ENCODE peak calls at places on chromosomes 13 and 19, in seven cellular contexts. Q is fibroblast of the conjunctiva; K is activated CD4-positive, alpha-beta memory T cell treated with anti-CD3 and anti-CD28 coated beads, Interleukin-2, amount 10 ng/mL, durations not matched to agents 7 days and 5 days; F is AG08395; W is non-pigmented ciliary epithelial cell; Z is esophagus squamous epithelium; J is psoas muscle. T is an unnamed sample.

GRCh38 chr13:50529154-50529882 is 314.2 kb downstream of the DLEU7 start:
- DNase-seq in Q (peak), K (no peak), F (peak), W (peak), Z (no peak), J (peak), T (no peak)

GRCh38 chr19:55452381-55453325 is 8.8 kb downstream of the ISOC2 start:
- DNase-seq in Q (no peak), K (peak), F (peak), W (no peak), Z (no peak), J (peak), T (peak)

GRCh38 chr19:37583340-37583739 is 11.3 kb downstream of the ZNF571 start:
- DNase-seq in Q (no peak), K (no peak), F (no peak), W (no peak), Z (no peak), J (no peak), T (no peak)

GRCh38 chr13:49678172-49678914 is 12.9 kb downstream of the EBPL start:
- DNase-seq in Q (no peak), K (no peak), F (no peak), W (no peak), Z (no peak), J (no peak), T (no peak)

GRCh38 chr13:90201198-90201597 is 1146.3 kb upstream of the MIR17HG start:
- DNase-seq in Q (no peak), K (no peak), F (peak), W (no peak), Z (no peak), J (no peak), T (no peak)

GRCh38 chr13:27659466-27659865 is 37.8 kb downstream of the POLR1D start:
- DNase-seq in Q (no peak), K (no peak), F (no peak), W (no peak), Z (no peak), J (no peak), T (no peak)

GRCh38 chr13:46679369-46680180 is 117.4 kb downstream of the ESD start:
- DNase-seq in Q (peak), K (peak), F (peak), W (no peak), Z (no peak), J (no peak), T (peak)

GRCh38 chr13:44661936-44662335 is 85.8 kb upstream of the TSC22D1 start:
- DNase-seq in Q (no peak), K (no peak), F (no peak), W (no peak), Z (no peak), J (no peak), T (no peak)

GRCh38 chr19:52397310-52398090 is at the start of gene ZNF528:
- DNase-seq in Q (peak), K (peak), F (peak), W (peak), Z (peak), J (peak), T (peak)

GRCh38 chr13:37340911-37341670 is 235.6 kb upstream of the CSNK1A1L start:
- DNase-seq in Q (no peak), K (no peak), F (no peak), W (no peak), Z (no peak), J (no peak), T (no peak)

GRCh38 chr19:54190942-54191670 is at the start of gene TSEN34:
- DNase-seq in Q (no peak), K (peak), F (peak), W (no peak), Z (no peak), J (peak), T (peak)

GRCh38 chr19:49335071-49335783 is at the start of gene CD37:
- DNase-seq in Q (no peak), K (peak), F (no peak), W (no peak), Z (no peak), J (no peak), T (peak)

GRCh38 chr19:4723465-4724251 is at the start of gene DPP9:
- DNase-seq in Q (peak), K (peak), F (peak), W (peak), Z (peak), J (peak), T (peak)

GRCh38 chr19:45800009-45800553 is 7.4 kb upstream of the DMWD start:
- DNase-seq in Q (no peak), K (no peak), F (peak), W (no peak), Z (no peak), J (no peak), T (no peak)

GRCh38 chr19:32876919-32877285 is 7.3 kb upstream of the SLC7A9 start:
- DNase-seq in Q (no peak), K (no peak), F (no peak), W (no peak), Z (no peak), J (no peak), T (no peak)

GRCh38 chr13:59877933-59878332 is 285.8 kb downstream of the DIAPH3 start:
- DNase-seq in Q (peak), K (no peak), F (peak), W (no peak), Z (no peak), J (no peak), T (no peak)

GRCh38 chr19:37218592-37218935 is 550 bp downstream of the ZNF383 start:
- DNase-seq in Q (no peak), K (no peak), F (no peak), W (no peak), Z (no peak), J (no peak), T (peak)

GRCh38 chr19:10815969-10816635 is 19.9 kb downstream of the TMED1 start:
- DNase-seq in Q (peak), K (no peak), F (peak), W (no peak), Z (no peak), J (no peak), T (no peak)

GRCh38 chr13:94382520-94382919 is 97.0 kb downstream of the DCT start:
- DNase-seq in Q (no peak), K (no peak), F (no peak), W (no peak), Z (no peak), J (no peak), T (no peak)

GRCh38 chr19:3517638-3518037 is 11.5 kb downstream of the FZR1 start:
- DNase-seq in Q (no peak), K (no peak), F (no peak), W (no peak), Z (no peak), J (no peak), T (no peak)

GRCh38 chr13:38656699-38657098 is 30.2 kb upstream of the FREM2 start:
- DNase-seq in Q (no peak), K (no peak), F (no peak), W (no peak), Z (no peak), J (no peak), T (no peak)

GRCh38 chr13:90414691-90415596 is 932.5 kb upstream of the MIR17HG start:
- DNase-seq in Q (peak), K (no peak), F (peak), W (peak), Z (no peak), J (no peak), T (no peak)

GRCh38 chr13:58254961-58255360 is 623.4 kb downstream of the PCDH17 start:
- DNase-seq in Q (no peak), K (no peak), F (no peak), W (no peak), Z (no peak), J (no peak), T (no peak)

GRCh38 chr13:74115138-74115537 is 19.1 kb downstream of the KLF12 start:
- DNase-seq in Q (no peak), K (no peak), F (peak), W (no peak), Z (no peak), J (no peak), T (no peak)

GRCh38 chr13:113126265-113127150 is 3.9 kb downstream of the F10 start:
- DNase-seq in Q (no peak), K (no peak), F (no peak), W (no peak), Z (no peak), J (no peak), T (no peak)

GRCh38 chr13:109971006-109971744 is 184.8 kb upstream of the IRS2 start:
- DNase-seq in Q (no peak), K (no peak), F (peak), W (no peak), Z (no peak), J (no peak), T (no peak)

GRCh38 chr19:34428549-34429285 is 536 bp downstream of the UBA2 start:
- DNase-seq in Q (no peak), K (peak), F (peak), W (no peak), Z (no peak), J (peak), T (peak)

GRCh38 chr19:38488811-38489481 is 55.5 kb downstream of the RYR1 start:
- DNase-seq in Q (no peak), K (no peak), F (no peak), W (no peak), Z (no peak), J (no peak), T (no peak)

GRCh38 chr19:47097396-47098217 is 16.0 kb downstream of the ZC3H4 start:
- DNase-seq in Q (no peak), K (no peak), F (no peak), W (no peak), Z (no peak), J (peak), T (no peak)

GRCh38 chr13:50074843-50075242 is 59.6 kb downstream of the KCNRG start:
- DNase-seq in Q (no peak), K (no peak), F (no peak), W (no peak), Z (no peak), J (no peak), T (no peak)

GRCh38 chr19:12788682-12789097 is 2.6 kb upstream of the JUNB start:
- DNase-seq in Q (peak), K (peak), F (peak), W (no peak), Z (no peak), J (peak), T (no peak)

GRCh38 chr19:35673121-35673804 is 6.9 kb downstream of the UPK1A start:
- DNase-seq in Q (no peak), K (peak), F (peak), W (peak), Z (no peak), J (peak), T (peak)

GRCh38 chr13:112766336-112766735 is 76.5 kb downstream of the ATP11A start:
- DNase-seq in Q (no peak), K (no peak), F (no peak), W (no peak), Z (no peak), J (no peak), T (no peak)

GRCh38 chr13:98144501-98145350 is 1.8 kb downstream of the FARP1 start:
- DNase-seq in Q (peak), K (no peak), F (peak), W (no peak), Z (no peak), J (no peak), T (no peak)

GRCh38 chr19:17370026-17370587 is 7.0 kb downstream of the PLVAP start:
- DNase-seq in Q (no peak), K (no peak), F (no peak), W (no peak), Z (no peak), J (no peak), T (no peak)

T was measured in activated CD8-positive, alpha-beta T cell treated with anti-CD3 and anti-CD28 coated beads, Interleukin-2, amount 10 ng/mL, durations not matched to agents 7 days and 5 days.